ENCODE peak calls at places on chromosomes 5 and 9, in five cellular contexts. One of them, this sample, is unnamed.

GRCh38 chr9:105066265-105066865 is 138.4 kb upstream of the ABCA1 start:
- DNase-seq in DND-41: no peak
- DNase-seq in fibroblast of mammary gland: no peak
- DNase-seq in thoracic aorta: no peak
- DNase-seq in mammary epithelial cell: peak; percentile 74
- DNase-seq in this sample: no peak

GRCh38 chr9:109506097-109506712 is 8.1 kb upstream of the PTPN3 start:
- DNase-seq in DND-41: no peak
- DNase-seq in fibroblast of mammary gland: no peak
- DNase-seq in thoracic aorta: no peak
- DNase-seq in mammary epithelial cell: no peak
- DNase-seq in this sample: no peak

GRCh38 chr5:160534125-160534524 is 112.5 kb downstream of the PTTG1 start:
- DNase-seq in DND-41: no peak
- DNase-seq in fibroblast of mammary gland: no peak
- DNase-seq in thoracic aorta: no peak
- DNase-seq in mammary epithelial cell: no peak
- DNase-seq in this sample: no peak

GRCh38 chr9:114271556-114272510 is 51.1 kb upstream of the ORM1 start:
- DNase-seq in DND-41: peak; percentile 44
- DNase-seq in fibroblast of mammary gland: peak; percentile 50
- DNase-seq in thoracic aorta: no peak
- DNase-seq in mammary epithelial cell: no peak
- DNase-seq in this sample: no peak

GRCh38 chr5:74294231-74294705 is 346.3 kb downstream of the ENC1 start:
- DNase-seq in DND-41: no peak
- DNase-seq in fibroblast of mammary gland: peak; percentile 51
- DNase-seq in thoracic aorta: no peak
- DNase-seq in mammary epithelial cell: no peak
- DNase-seq in this sample: no peak

GRCh38 chr5:146068977-146069779 is 36.2 kb downstream of the PLAC8L1 start:
- DNase-seq in DND-41: no peak
- DNase-seq in fibroblast of mammary gland: no peak
- DNase-seq in thoracic aorta: no peak
- DNase-seq in mammary epithelial cell: no peak
- DNase-seq in this sample: no peak

GRCh38 chr5:111225926-111226325 is 1.7 kb downstream of the CAMK4 start:
- DNase-seq in DND-41: no peak
- DNase-seq in fibroblast of mammary gland: no peak
- DNase-seq in thoracic aorta: no peak
- DNase-seq in mammary epithelial cell: no peak
- DNase-seq in this sample: no peak

GRCh38 chr9:110591526-110591925 is 12.0 kb upstream of the SVEP1 start:
- DNase-seq in DND-41: no peak
- DNase-seq in fibroblast of mammary gland: no peak
- DNase-seq in thoracic aorta: no peak
- DNase-seq in mammary epithelial cell: peak; percentile 43
- DNase-seq in this sample: no peak

GRCh38 chr5:56625577-56625976 is 189.8 kb upstream of the MAP3K1 start:
- DNase-seq in DND-41: no peak
- DNase-seq in fibroblast of mammary gland: peak; percentile 79
- DNase-seq in thoracic aorta: no peak
- DNase-seq in mammary epithelial cell: peak; percentile 33
- DNase-seq in this sample: peak; percentile 73

GRCh38 chr9:136020206-136020605 is 59.0 kb upstream of the UBAC1 start:
- DNase-seq in DND-41: no peak
- DNase-seq in fibroblast of mammary gland: no peak
- DNase-seq in thoracic aorta: no peak
- DNase-seq in mammary epithelial cell: no peak
- DNase-seq in this sample: no peak

GRCh38 chr5:171162602-171163001 is 146.4 kb upstream of the TLX3 start:
- DNase-seq in DND-41: peak; percentile 62
- DNase-seq in fibroblast of mammary gland: peak; percentile 18
- DNase-seq in thoracic aorta: no peak
- DNase-seq in mammary epithelial cell: no peak
- DNase-seq in this sample: no peak

GRCh38 chr5:95962785-95963184 is 1.1 kb upstream of the ELL2 start:
- DNase-seq in DND-41: no peak
- DNase-seq in fibroblast of mammary gland: no peak
- DNase-seq in thoracic aorta: no peak
- DNase-seq in mammary epithelial cell: no peak
- DNase-seq in this sample: no peak

GRCh38 chr5:42855811-42856210 is 44.1 kb upstream of the SELENOP start:
- DNase-seq in DND-41: no peak
- DNase-seq in fibroblast of mammary gland: no peak
- DNase-seq in thoracic aorta: no peak
- DNase-seq in mammary epithelial cell: no peak
- DNase-seq in this sample: no peak

GRCh38 chr9:129550199-129550839 is 70.6 kb downstream of the C9orf50 start:
- DNase-seq in DND-41: no peak
- DNase-seq in fibroblast of mammary gland: peak; percentile 49
- DNase-seq in thoracic aorta: no peak
- DNase-seq in mammary epithelial cell: peak; percentile 39
- DNase-seq in this sample: no peak

GRCh38 chr5:67808340-67808739 is 407.2 kb upstream of the PIK3R1 start:
- DNase-seq in DND-41: no peak
- DNase-seq in fibroblast of mammary gland: peak; percentile 48
- DNase-seq in thoracic aorta: no peak
- DNase-seq in mammary epithelial cell: no peak
- DNase-seq in this sample: no peak

GRCh38 chr5:41157272-41157671 is 56.1 kb downstream of the C6 start:
- DNase-seq in DND-41: no peak
- DNase-seq in fibroblast of mammary gland: peak; percentile 55
- DNase-seq in thoracic aorta: no peak
- DNase-seq in mammary epithelial cell: no peak
- DNase-seq in this sample: no peak

GRCh38 chr9:36276840-36277239 is 18.6 kb upstream of the GNE start:
- DNase-seq in DND-41: no peak
- DNase-seq in fibroblast of mammary gland: peak; percentile 74
- DNase-seq in thoracic aorta: no peak
- DNase-seq in mammary epithelial cell: peak; percentile 37
- DNase-seq in this sample: peak; percentile 67
- H3K4me3 ChIP-seq in DND-41: no peak overlapping the region
- H3K4me3 ChIP-seq in fibroblast of mammary gland: peak overlapping the region; percentile 21
- H3K4me3 ChIP-seq in thoracic aorta: peak overlapping the region; percentile 39
- H3K4me3 ChIP-seq in mammary epithelial cell: no peak overlapping the region
- H3K4me3 ChIP-seq in this sample: peak overlapping the region; percentile 25

GRCh38 chr5:124056326-124057160 is 544.6 kb downstream of the CSNK1G3 start:
- DNase-seq in DND-41: no peak
- DNase-seq in fibroblast of mammary gland: no peak
- DNase-seq in thoracic aorta: no peak
- DNase-seq in mammary epithelial cell: no peak
- DNase-seq in this sample: no peak
- H3K4me3 ChIP-seq in DND-41: no peak overlapping the region
- H3K4me3 ChIP-seq in fibroblast of mammary gland: no peak overlapping the region
- H3K4me3 ChIP-seq in thoracic aorta: peak overlapping the region; percentile 29
- H3K4me3 ChIP-seq in mammary epithelial cell: no peak overlapping the region
- H3K4me3 ChIP-seq in this sample: no peak overlapping the region

GRCh38 chr5:132812123-132812948 is 766 bp upstream of the SOWAHA start:
- DNase-seq in DND-41: no peak
- DNase-seq in fibroblast of mammary gland: no peak
- DNase-seq in thoracic aorta: no peak
- DNase-seq in mammary epithelial cell: no peak
- DNase-seq in this sample: no peak
- H3K4me3 ChIP-seq in DND-41: no peak overlapping the region
- H3K4me3 ChIP-seq in fibroblast of mammary gland: no peak overlapping the region
- H3K4me3 ChIP-seq in thoracic aorta: no peak overlapping the region
- H3K4me3 ChIP-seq in mammary epithelial cell: no peak overlapping the region
- H3K4me3 ChIP-seq in this sample: no peak overlapping the region

GRCh38 chr5:151168602-151169344 is 11.2 kb upstream of the ANXA6 start:
- DNase-seq in DND-41: no peak
- DNase-seq in fibroblast of mammary gland: no peak
- DNase-seq in thoracic aorta: no peak
- DNase-seq in mammary epithelial cell: no peak
- DNase-seq in this sample: no peak
- H3K4me3 ChIP-seq in DND-41: no peak overlapping the region
- H3K4me3 ChIP-seq in fibroblast of mammary gland: no peak overlapping the region
- H3K4me3 ChIP-seq in thoracic aorta: no peak overlapping the region
- H3K4me3 ChIP-seq in mammary epithelial cell: no peak overlapping the region
- H3K4me3 ChIP-seq in this sample: no peak overlapping the region

GRCh38 chr5:98921947-98922508 is 6.8 kb downstream of the CHD1 start:
- DNase-seq in DND-41: peak; percentile 26
- DNase-seq in fibroblast of mammary gland: no peak
- DNase-seq in thoracic aorta: no peak
- DNase-seq in mammary epithelial cell: no peak
- DNase-seq in this sample: no peak

GRCh38 chr5:98928802-98929122 is at the start of gene CHD1:
- DNase-seq in DND-41: peak; percentile 94
- DNase-seq in fibroblast of mammary gland: peak; percentile 93
- DNase-seq in thoracic aorta: peak; percentile 86
- DNase-seq in mammary epithelial cell: peak; percentile 97
- DNase-seq in this sample: peak; percentile 65

GRCh38 chr5:98927242-98927987 is 1.4 kb downstream of the CHD1 start:
- DNase-seq in DND-41: peak; percentile 66
- DNase-seq in fibroblast of mammary gland: peak; percentile 75
- DNase-seq in thoracic aorta: no peak
- DNase-seq in mammary epithelial cell: peak; percentile 74
- DNase-seq in this sample: no peak

GRCh38 chr5:98927988-98928801 is 612 bp downstream of the CHD1 start:
- DNase-seq in DND-41: peak; percentile 68
- DNase-seq in fibroblast of mammary gland: peak; percentile 64
- DNase-seq in thoracic aorta: peak; percentile 40
- DNase-seq in mammary epithelial cell: peak; percentile 57
- DNase-seq in this sample: no peak

GRCh38 chr5:98923961-98924360 is 4.8 kb downstream of the CHD1 start:
- DNase-seq in DND-41: no peak
- DNase-seq in fibroblast of mammary gland: no peak
- DNase-seq in thoracic aorta: no peak
- DNase-seq in mammary epithelial cell: no peak
- DNase-seq in this sample: no peak
- H3K4me3 ChIP-seq in DND-41: no peak overlapping the region
- H3K4me3 ChIP-seq in fibroblast of mammary gland: no peak overlapping the region
- H3K4me3 ChIP-seq in thoracic aorta: no peak overlapping the region
- H3K4me3 ChIP-seq in mammary epithelial cell: no peak overlapping the region
- H3K4me3 ChIP-seq in this sample: no peak overlapping the region

DNA sequence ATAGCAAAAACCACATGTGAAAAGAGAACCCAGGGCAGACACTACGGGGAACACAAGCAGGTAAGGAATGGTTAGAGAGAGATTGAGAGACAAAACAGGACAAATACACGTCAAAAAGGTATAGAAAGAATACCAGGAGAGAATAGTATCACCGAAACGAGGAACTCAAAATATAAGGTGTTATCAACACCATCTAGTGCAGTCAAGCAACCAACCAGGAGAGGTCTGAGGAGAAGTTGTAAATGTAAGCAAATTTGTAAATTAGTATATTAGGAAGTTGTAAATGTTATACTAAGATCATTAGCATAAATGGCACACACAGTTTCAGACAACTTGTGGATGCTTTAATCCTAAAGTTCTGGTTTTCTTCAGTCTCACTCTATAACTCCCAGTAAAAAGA is 355.5 kb downstream of the EBF1 start:
- DNase-seq in DND-41: no peak
- DNase-seq in fibroblast of mammary gland: no peak
- DNase-seq in thoracic aorta: no peak
- DNase-seq in mammary epithelial cell: no peak
- DNase-seq in this sample: no peak
- H3K4me3 ChIP-seq in DND-41: no peak overlapping the region
- H3K4me3 ChIP-seq in fibroblast of mammary gland: no peak overlapping the region
- H3K4me3 ChIP-seq in thoracic aorta: no peak overlapping the region
- H3K4me3 ChIP-seq in mammary epithelial cell: no peak overlapping the region
- H3K4me3 ChIP-seq in this sample: no peak overlapping the region

GRCh38 chr9:128385493-128386205 is 14.5 kb downstream of the URM1 start:
- DNase-seq in DND-41: no peak
- DNase-seq in fibroblast of mammary gland: peak; percentile 39
- DNase-seq in thoracic aorta: no peak
- DNase-seq in mammary epithelial cell: no peak
- DNase-seq in this sample: no peak
- H3K4me3 ChIP-seq in DND-41: no peak overlapping the region
- H3K4me3 ChIP-seq in fibroblast of mammary gland: no peak overlapping the region
- H3K4me3 ChIP-seq in thoracic aorta: no peak overlapping the region
- H3K4me3 ChIP-seq in mammary epithelial cell: no peak overlapping the region
- H3K4me3 ChIP-seq in this sample: no peak overlapping the region

GRCh38 chr5:73157399-73158303 is 15.3 kb upstream of the TMEM174 start:
- DNase-seq in DND-41: no peak
- DNase-seq in fibroblast of mammary gland: no peak
- DNase-seq in thoracic aorta: no peak
- DNase-seq in mammary epithelial cell: no peak
- DNase-seq in this sample: no peak

GRCh38 chr5:73155541-73156222 is 17.3 kb upstream of the TMEM174 start:
- DNase-seq in DND-41: no peak
- DNase-seq in fibroblast of mammary gland: no peak
- DNase-seq in thoracic aorta: no peak
- DNase-seq in mammary epithelial cell: no peak
- DNase-seq in this sample: no peak

GRCh38 chr5:73158313-73158712 is 14.7 kb upstream of the TMEM174 start:
- DNase-seq in DND-41: no peak
- DNase-seq in fibroblast of mammary gland: no peak
- DNase-seq in thoracic aorta: no peak
- DNase-seq in mammary epithelial cell: peak; percentile 35
- DNase-seq in this sample: no peak

GRCh38 chr5:73154607-73155006 is 18.4 kb upstream of the TMEM174 start:
- DNase-seq in DND-41: no peak
- DNase-seq in fibroblast of mammary gland: no peak
- DNase-seq in thoracic aorta: no peak
- DNase-seq in mammary epithelial cell: no peak
- DNase-seq in this sample: no peak

DNA sequence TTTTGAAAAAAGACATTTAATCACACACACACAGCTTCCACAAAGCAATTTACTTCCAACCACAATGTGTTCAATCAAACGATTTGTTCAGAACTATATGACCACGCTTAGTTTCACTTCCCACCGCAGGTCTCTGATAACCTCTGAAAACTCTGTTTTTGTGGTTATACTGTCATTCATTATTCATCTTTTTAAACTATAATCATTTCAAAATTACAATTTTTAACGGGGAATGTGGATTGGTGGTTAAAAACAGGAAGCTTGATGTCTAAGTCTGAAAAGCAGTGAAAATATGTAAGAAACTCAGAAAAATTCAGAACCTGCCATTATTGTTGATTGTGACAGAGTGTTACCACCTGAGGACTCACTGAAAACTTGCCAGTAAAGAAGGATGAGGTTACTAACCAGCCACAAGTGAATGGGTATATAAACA is 12.7 kb upstream of the TMEM174 start:
- DNase-seq in DND-41: peak; percentile 18
- DNase-seq in fibroblast of mammary gland: no peak
- DNase-seq in thoracic aorta: no peak
- DNase-seq in mammary epithelial cell: no peak
- DNase-seq in this sample: no peak
- H3K4me3 ChIP-seq in DND-41: no peak overlapping the region
- H3K4me3 ChIP-seq in fibroblast of mammary gland: no peak overlapping the region
- H3K4me3 ChIP-seq in thoracic aorta: no peak overlapping the region
- H3K4me3 ChIP-seq in mammary epithelial cell: no peak overlapping the region
- H3K4me3 ChIP-seq in this sample: no peak overlapping the region

This sample was measured in HFF-Myc.